ENCODE peak calls at places on chromosomes 4 and X, in ten cellular contexts. One of them, this sample, is unnamed.

GRCh38 chrX:22105231-22105630 is 73.1 kb downstream of the PHEX start:
- DNase-seq in psoas muscle: no peak
- DNase-seq in dorsolateral prefrontal cortex: no peak
- DNase-seq in AG10803: peak
- DNase-seq in fibroblast of villous mesenchyme: peak
- DNase-seq in astrocyte of the spinal cord: peak
- DNase-seq in GM23338: no peak
- DNase-seq in GM12864: no peak
- DNase-seq in tibial artery: no peak
- DNase-seq in brain microvascular endothelial cell: peak
- DNase-seq in this sample: peak

GRCh38 chrX:7586126-7586525 is 256.8 kb upstream of the VCX start:
- DNase-seq in brain microvascular endothelial cell: peak
- DNase-seq in astrocyte of the spinal cord: peak
- DNase-seq in dorsolateral prefrontal cortex: no peak
- DNase-seq in AG10803: peak
- DNase-seq in GM12864: no peak
- DNase-seq in tibial artery: no peak
- DNase-seq in fibroblast of villous mesenchyme: peak
- DNase-seq in psoas muscle: no peak
- DNase-seq in GM23338: peak
- DNase-seq in this sample: peak

GRCh38 chr4:31235961-31236360 is 515.8 kb downstream of the PCDH7 start:
- DNase-seq in tibial artery: no peak
- DNase-seq in GM12864: no peak
- DNase-seq in GM23338: no peak
- DNase-seq in astrocyte of the spinal cord: no peak
- DNase-seq in psoas muscle: no peak
- DNase-seq in fibroblast of villous mesenchyme: no peak
- DNase-seq in brain microvascular endothelial cell: no peak
- DNase-seq in dorsolateral prefrontal cortex: no peak
- DNase-seq in AG10803: no peak
- DNase-seq in this sample: no peak

GRCh38 chrX:9312922-9313867 is 151.7 kb upstream of the TBL1X start:
- DNase-seq in AG10803: no peak
- DNase-seq in brain microvascular endothelial cell: no peak
- DNase-seq in psoas muscle: peak
- DNase-seq in dorsolateral prefrontal cortex: no peak
- DNase-seq in tibial artery: peak
- DNase-seq in fibroblast of villous mesenchyme: no peak
- DNase-seq in GM12864: no peak
- DNase-seq in astrocyte of the spinal cord: no peak
- DNase-seq in GM23338: peak
- DNase-seq in this sample: no peak

GRCh38 chr4:140673729-140674128 is 82.5 kb downstream of the TBC1D9 start:
- DNase-seq in GM23338: no peak
- DNase-seq in psoas muscle: no peak
- DNase-seq in AG10803: peak
- DNase-seq in fibroblast of villous mesenchyme: peak
- DNase-seq in tibial artery: no peak
- DNase-seq in GM12864: no peak
- DNase-seq in astrocyte of the spinal cord: no peak
- DNase-seq in brain microvascular endothelial cell: no peak
- DNase-seq in dorsolateral prefrontal cortex: no peak
- DNase-seq in this sample: peak

GRCh38 chr4:162163892-162164759 is at the start of gene FSTL5:
- DNase-seq in psoas muscle: peak
- DNase-seq in AG10803: peak
- DNase-seq in GM12864: no peak
- DNase-seq in GM23338: peak
- DNase-seq in fibroblast of villous mesenchyme: peak
- DNase-seq in dorsolateral prefrontal cortex: peak
- DNase-seq in brain microvascular endothelial cell: peak
- DNase-seq in tibial artery: peak
- DNase-seq in astrocyte of the spinal cord: peak
- DNase-seq in this sample: peak

GRCh38 chr4:141158219-141158618 is 24.9 kb upstream of the RNF150 start:
- DNase-seq in astrocyte of the spinal cord: peak
- DNase-seq in GM23338: peak
- DNase-seq in AG10803: peak
- DNase-seq in fibroblast of villous mesenchyme: peak
- DNase-seq in brain microvascular endothelial cell: no peak
- DNase-seq in GM12864: no peak
- DNase-seq in tibial artery: no peak
- DNase-seq in dorsolateral prefrontal cortex: no peak
- DNase-seq in psoas muscle: no peak
- DNase-seq in this sample: peak

GRCh38 chr4:2938906-2939305 is 24.3 kb downstream of the NOP14 start:
- DNase-seq in brain microvascular endothelial cell: no peak
- DNase-seq in psoas muscle: peak
- DNase-seq in fibroblast of villous mesenchyme: no peak
- DNase-seq in astrocyte of the spinal cord: no peak
- DNase-seq in tibial artery: peak
- DNase-seq in GM12864: no peak
- DNase-seq in dorsolateral prefrontal cortex: peak
- DNase-seq in AG10803: no peak
- DNase-seq in GM23338: no peak
- DNase-seq in this sample: no peak

GRCh38 chrX:10174051-10174450 is 17.3 kb downstream of the CLCN4 start:
- DNase-seq in astrocyte of the spinal cord: no peak
- DNase-seq in AG10803: no peak
- DNase-seq in fibroblast of villous mesenchyme: no peak
- DNase-seq in dorsolateral prefrontal cortex: no peak
- DNase-seq in GM23338: no peak
- DNase-seq in psoas muscle: no peak
- DNase-seq in tibial artery: no peak
- DNase-seq in brain microvascular endothelial cell: no peak
- DNase-seq in GM12864: no peak
- DNase-seq in this sample: no peak

GRCh38 chr4:110211007-110211769 is 12.8 kb upstream of the ELOVL6 start:
- DNase-seq in astrocyte of the spinal cord: peak
- DNase-seq in fibroblast of villous mesenchyme: peak
- DNase-seq in GM12864: no peak
- DNase-seq in brain microvascular endothelial cell: no peak
- DNase-seq in psoas muscle: no peak
- DNase-seq in AG10803: peak
- DNase-seq in dorsolateral prefrontal cortex: no peak
- DNase-seq in GM23338: peak
- DNase-seq in tibial artery: no peak
- DNase-seq in this sample: peak

GRCh38 chrX:103688949-103689348 is 2.5 kb upstream of the MORF4L2 start:
- DNase-seq in AG10803: peak
- DNase-seq in GM23338: peak
- DNase-seq in psoas muscle: no peak
- DNase-seq in tibial artery: no peak
- DNase-seq in dorsolateral prefrontal cortex: no peak
- DNase-seq in fibroblast of villous mesenchyme: peak
- DNase-seq in astrocyte of the spinal cord: peak
- DNase-seq in GM12864: no peak
- DNase-seq in brain microvascular endothelial cell: peak
- DNase-seq in this sample: peak

DNA sequence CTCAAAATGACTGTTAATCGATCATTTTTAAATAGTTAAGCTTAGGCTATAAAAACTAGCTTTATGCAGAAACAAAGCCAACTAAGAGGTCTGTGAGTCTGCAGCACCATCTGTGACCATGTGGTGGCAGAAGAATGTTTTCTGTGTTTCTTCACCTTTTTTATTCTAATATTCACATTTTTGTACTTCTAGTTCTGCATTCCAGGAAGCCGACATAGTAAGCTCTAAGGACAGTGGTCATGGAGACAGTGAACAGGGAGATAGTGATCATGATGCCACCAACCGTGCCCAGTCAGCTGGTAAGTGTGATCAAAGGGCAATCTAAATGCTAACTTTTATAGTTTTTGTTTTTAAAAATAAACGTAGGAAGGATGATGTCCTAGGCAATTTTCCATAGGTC is 5.6 kb downstream of the PCDH10 start:
- DNase-seq in AG10803: peak
- DNase-seq in psoas muscle: no peak
- DNase-seq in brain microvascular endothelial cell: peak
- DNase-seq in astrocyte of the spinal cord: peak
- DNase-seq in dorsolateral prefrontal cortex: no peak
- DNase-seq in GM23338: peak
- DNase-seq in GM12864: no peak
- DNase-seq in fibroblast of villous mesenchyme: no peak
- DNase-seq in tibial artery: no peak
- DNase-seq in this sample: peak
- TF ChIP-seq CTCF in AG10803: peak
- TF ChIP-seq CTCF in psoas muscle: peak
- TF ChIP-seq CTCF in brain microvascular endothelial cell: peak
- TF ChIP-seq CTCF in astrocyte of the spinal cord: peak
- TF ChIP-seq CTCF in dorsolateral prefrontal cortex: peak
- TF ChIP-seq CTCF in GM23338: peak
- TF ChIP-seq CTCF in GM12864: peak
- TF ChIP-seq CTCF in fibroblast of villous mesenchyme: peak
- TF ChIP-seq CTCF in tibial artery: peak
- TF ChIP-seq CTCF in this sample: peak

GRCh38 chr4:86939123-86939522 is 4.3 kb downstream of the AFF1 start:
- DNase-seq in brain microvascular endothelial cell: no peak
- DNase-seq in GM23338: no peak
- DNase-seq in dorsolateral prefrontal cortex: no peak
- DNase-seq in AG10803: no peak
- DNase-seq in astrocyte of the spinal cord: no peak
- DNase-seq in psoas muscle: no peak
- DNase-seq in fibroblast of villous mesenchyme: peak
- DNase-seq in GM12864: no peak
- DNase-seq in tibial artery: no peak
- DNase-seq in this sample: peak

GRCh38 chr4:86940920-86941460 is 6.2 kb downstream of the AFF1 start:
- DNase-seq in AG10803: no peak
- DNase-seq in GM12864: no peak
- DNase-seq in tibial artery: no peak
- DNase-seq in dorsolateral prefrontal cortex: no peak
- DNase-seq in astrocyte of the spinal cord: no peak
- DNase-seq in brain microvascular endothelial cell: no peak
- DNase-seq in GM23338: no peak
- DNase-seq in psoas muscle: no peak
- DNase-seq in fibroblast of villous mesenchyme: no peak
- DNase-seq in this sample: no peak

GRCh38 chr4:86942185-86942666 is 7.4 kb downstream of the AFF1 start:
- DNase-seq in AG10803: no peak
- DNase-seq in tibial artery: no peak
- DNase-seq in dorsolateral prefrontal cortex: no peak
- DNase-seq in astrocyte of the spinal cord: no peak
- DNase-seq in psoas muscle: no peak
- DNase-seq in GM23338: no peak
- DNase-seq in GM12864: no peak
- DNase-seq in fibroblast of villous mesenchyme: peak
- DNase-seq in brain microvascular endothelial cell: peak
- DNase-seq in this sample: peak

GRCh38 chr4:86940176-86940575 is 5.4 kb downstream of the AFF1 start:
- DNase-seq in psoas muscle: no peak
- DNase-seq in fibroblast of villous mesenchyme: peak
- DNase-seq in dorsolateral prefrontal cortex: no peak
- DNase-seq in GM12864: no peak
- DNase-seq in tibial artery: no peak
- DNase-seq in GM23338: no peak
- DNase-seq in brain microvascular endothelial cell: no peak
- DNase-seq in AG10803: peak
- DNase-seq in astrocyte of the spinal cord: no peak
- DNase-seq in this sample: peak

DNA sequence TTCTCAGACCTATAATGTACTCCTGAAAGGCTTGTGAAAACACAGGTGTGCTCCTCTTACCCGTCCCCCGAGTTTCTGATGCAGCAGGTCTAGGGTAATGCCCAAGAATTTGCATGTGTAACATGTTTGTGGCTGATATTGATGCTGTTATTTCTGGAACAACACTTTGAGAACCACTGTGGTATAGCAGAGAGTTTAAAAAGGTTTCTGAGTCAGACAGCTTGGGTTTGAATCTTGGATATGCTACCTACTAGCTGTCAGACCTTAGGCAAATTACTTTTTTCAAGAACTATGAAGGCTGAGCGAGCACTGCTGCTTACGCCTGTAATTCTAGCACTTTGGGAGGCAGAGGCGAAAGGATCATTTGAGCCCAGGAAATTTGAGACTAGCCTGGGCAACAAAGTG is 4.9 kb downstream of the AFF1 start:
- DNase-seq in AG10803: no peak
- DNase-seq in dorsolateral prefrontal cortex: no peak
- DNase-seq in psoas muscle: no peak
- DNase-seq in GM23338: no peak
- DNase-seq in tibial artery: no peak
- DNase-seq in astrocyte of the spinal cord: no peak
- DNase-seq in GM12864: peak
- DNase-seq in brain microvascular endothelial cell: no peak
- DNase-seq in fibroblast of villous mesenchyme: no peak
- DNase-seq in this sample: no peak
- H3K4me3 ChIP-seq in AG10803: no peak
- H3K4me3 ChIP-seq in dorsolateral prefrontal cortex: no peak
- H3K4me3 ChIP-seq in psoas muscle: peak
- H3K4me3 ChIP-seq in GM23338: no peak
- H3K4me3 ChIP-seq in tibial artery: no peak
- H3K4me3 ChIP-seq in astrocyte of the spinal cord: no peak
- H3K4me3 ChIP-seq in GM12864: peak
- H3K4me3 ChIP-seq in brain microvascular endothelial cell: no peak
- H3K4me3 ChIP-seq in fibroblast of villous mesenchyme: no peak
- H3K4me3 ChIP-seq in this sample: no peak

DNA sequence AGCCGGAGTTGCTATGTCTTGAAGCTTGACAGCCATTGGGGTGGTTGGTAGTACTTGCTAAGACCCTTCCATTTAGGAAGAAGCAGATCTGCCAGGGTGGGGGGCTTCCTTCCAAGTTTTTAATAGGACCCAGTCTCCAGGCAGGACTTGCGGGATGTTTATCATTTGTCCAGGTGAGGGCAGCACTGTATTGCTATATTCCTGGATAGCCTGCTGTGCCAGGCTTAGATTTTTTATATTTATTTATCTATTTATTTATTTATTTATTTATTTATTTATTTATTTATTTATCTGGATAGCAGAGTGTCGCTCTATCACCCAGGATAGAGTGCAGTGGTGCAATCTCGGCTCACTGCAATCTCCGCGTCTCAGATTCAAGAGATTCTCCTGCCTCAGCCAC is 87.4 kb upstream of the CT45A1 start:
- DNase-seq in astrocyte of the spinal cord: no peak
- DNase-seq in brain microvascular endothelial cell: no peak
- DNase-seq in fibroblast of villous mesenchyme: peak
- DNase-seq in psoas muscle: no peak
- DNase-seq in dorsolateral prefrontal cortex: no peak
- DNase-seq in AG10803: peak
- DNase-seq in tibial artery: no peak
- DNase-seq in GM12864: no peak
- DNase-seq in GM23338: peak
- DNase-seq in this sample: peak
- TF ChIP-seq CTCF in astrocyte of the spinal cord: no peak
- TF ChIP-seq CTCF in brain microvascular endothelial cell: no peak
- TF ChIP-seq CTCF in fibroblast of villous mesenchyme: no peak
- TF ChIP-seq CTCF in psoas muscle: no peak
- TF ChIP-seq CTCF in dorsolateral prefrontal cortex: no peak
- TF ChIP-seq CTCF in AG10803: no peak
- TF ChIP-seq CTCF in tibial artery: no peak
- TF ChIP-seq CTCF in GM12864: peak
- TF ChIP-seq CTCF in GM23338: peak
- TF ChIP-seq CTCF in this sample: no peak

DNA sequence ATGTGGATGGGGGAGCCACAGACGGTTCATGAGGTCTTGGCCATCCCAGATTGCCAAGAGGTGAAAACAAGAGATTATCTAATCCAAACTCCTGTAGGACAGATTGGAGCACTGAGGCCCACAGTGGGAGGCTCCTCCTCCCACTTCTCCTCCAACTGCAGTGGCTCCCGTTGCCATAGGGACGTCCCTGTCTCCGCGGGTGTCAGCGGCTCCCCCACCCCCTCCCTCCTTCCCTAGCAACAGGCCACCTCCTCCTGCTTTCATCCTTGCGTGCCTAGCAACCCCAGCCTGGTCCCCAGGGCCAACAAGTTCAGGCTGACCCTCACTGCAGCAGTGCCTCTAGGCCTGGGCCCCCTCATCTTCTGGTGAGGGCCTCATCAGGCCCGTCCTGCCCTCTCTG is 6.8 kb upstream of the IQSEC2 start:
- DNase-seq in psoas muscle: peak
- DNase-seq in fibroblast of villous mesenchyme: no peak
- DNase-seq in brain microvascular endothelial cell: peak
- DNase-seq in astrocyte of the spinal cord: peak
- DNase-seq in tibial artery: peak
- DNase-seq in dorsolateral prefrontal cortex: peak
- DNase-seq in GM12864: no peak
- DNase-seq in GM23338: peak
- DNase-seq in AG10803: no peak
- DNase-seq in this sample: no peak
- H3K4me3 ChIP-seq in psoas muscle: no peak
- H3K4me3 ChIP-seq in fibroblast of villous mesenchyme: no peak
- H3K4me3 ChIP-seq in brain microvascular endothelial cell: no peak
- H3K4me3 ChIP-seq in astrocyte of the spinal cord: no peak
- H3K4me3 ChIP-seq in tibial artery: no peak
- H3K4me3 ChIP-seq in dorsolateral prefrontal cortex: no peak
- H3K4me3 ChIP-seq in GM12864: no peak
- H3K4me3 ChIP-seq in GM23338: no peak
- H3K4me3 ChIP-seq in AG10803: no peak
- H3K4me3 ChIP-seq in this sample: no peak

This sample was measured in fibroblast of mammary gland.